ENCODE peak calls at places on chromosomes 13 and 19, in four cellular contexts. P, Y, G and R are unnamed samples.

GRCh38 chr13:69194130-69194529 is 913.5 kb upstream of the ATXN8OS start:
- DNase-seq in P (no peak), Y (no peak), G (no peak), R (no peak)

GRCh38 chr13:25249001-25249543 is 38.2 kb downstream of the MTMR6 start:
- DNase-seq in P (peak), Y (no peak), G (no peak), R (peak)

GRCh38 chr19:29665826-29666633 is 769 bp downstream of the PLEKHF1 start:
- DNase-seq in P (no peak), Y (peak), G (no peak), R (peak)

GRCh38 chr13:111597041-111598017 is 276.9 kb downstream of the TEX29 start:
- DNase-seq in P (no peak), Y (peak), G (no peak), R (no peak)

GRCh38 chr13:97938701-97939475 is 14.6 kb upstream of the IPO5 start:
- DNase-seq in P (no peak), Y (no peak), G (no peak), R (no peak)

GRCh38 chr19:56837004-56837403 is 3.5 kb downstream of the PEG3 start:
- DNase-seq in P (no peak), Y (no peak), G (no peak), R (peak)

GRCh38 chr13:31909889-31910551 is 121.6 kb upstream of the FRY start:
- DNase-seq in P (peak), Y (no peak), G (peak), R (peak)

GRCh38 chr13:110388141-110388943 is 81.3 kb downstream of the COL4A2 start:
- DNase-seq in P (peak), Y (peak), G (no peak), R (peak)

GRCh38 chr13:51524312-51524711 is 60.0 kb upstream of the WDFY2 start:
- DNase-seq in P (peak), Y (no peak), G (no peak), R (peak)

GRCh38 chr13:110772091-110772984 is 58.8 kb downstream of the ING1 start:
- DNase-seq in P (no peak), Y (no peak), G (no peak), R (no peak)

GRCh38 chr19:12314553-12314952 is 18.9 kb downstream of the ZNF563 start:
- DNase-seq in P (no peak), Y (no peak), G (no peak), R (no peak)

GRCh38 chr19:56350416-56351045 is 35.9 kb upstream of the ZSCAN5A start:
- DNase-seq in P (peak), Y (no peak), G (no peak), R (peak)

GRCh38 chr19:19275166-19275565 is 2.1 kb upstream of the TM6SF2 start:
- DNase-seq in P (no peak), Y (no peak), G (no peak), R (no peak)

GRCh38 chr13:32645854-32646253 is 59.6 kb downstream of the PDS5B start:
- DNase-seq in P (peak), Y (no peak), G (no peak), R (no peak)

GRCh38 chr19:33499248-33499647 is 22.3 kb downstream of the PEPD start:
- DNase-seq in P (no peak), Y (no peak), G (no peak), R (no peak)

GRCh38 chr13:30730526-30730925 is 4.8 kb upstream of the ALOX5AP start:
- DNase-seq in P (no peak), Y (peak), G (no peak), R (peak)

GRCh38 chr13:34853161-34853560 is 88.9 kb upstream of the NBEA start:
- DNase-seq in P (no peak), Y (no peak), G (no peak), R (no peak)

GRCh38 chr19:56110515-56111448 is 10.3 kb downstream of the ZNF787 start:
- DNase-seq in P (peak), Y (no peak), G (no peak), R (no peak)

GRCh38 chr13:42548731-42549554 is 25.0 kb upstream of the TNFSF11 start:
- DNase-seq in P (peak), Y (no peak), G (no peak), R (no peak)

GRCh38 chr19:535017-535835 is 3.7 kb downstream of the CDC34 start:
- DNase-seq in P (no peak), Y (peak), G (no peak), R (no peak)

GRCh38 chr19:1104452-1105216 is 840 bp downstream of the GPX4 start:
- DNase-seq in P (peak), Y (peak), G (no peak), R (peak)

GRCh38 chr13:105599477-105600037 is 935.9 kb downstream of the EFNB2 start:
- DNase-seq in P (no peak), Y (no peak), G (no peak), R (no peak)

GRCh38 chr19:8332976-8333770 is 9.9 kb downstream of the KANK3 start:
- DNase-seq in P (no peak), Y (peak), G (no peak), R (no peak)

GRCh38 chr13:40221460-40222201 is 444.8 kb downstream of the FOXO1 start:
- DNase-seq in P (peak), Y (no peak), G (no peak), R (no peak)

GRCh38 chr13:94710881-94711560 is 1.3 kb downstream of the SOX21 start:
- DNase-seq in P (no peak), Y (peak), G (no peak), R (peak)

GRCh38 chr13:79581870-79582315 is 100.9 kb downstream of the NDFIP2 start:
- DNase-seq in P (no peak), Y (peak), G (no peak), R (peak)

GRCh38 chr19:55605637-55606470 is at the start of gene ZNF865:
- DNase-seq in P (peak), Y (peak), G (peak), R (peak)